ENCODE peak calls at places on chromosomes 7 and 10, in six cellular contexts. D, F, W, G, C and S are unnamed samples.

GRCh38 chr7:102944241-102944640 is 31.4 kb downstream of the LRRC17 start:
- DNase-seq in C (no peak), W (no peak), D (no peak), G (no peak), F (no peak), S (no peak)

GRCh38 chr10:113458461-113458860 is 94.4 kb upstream of the HABP2 start:
- DNase-seq in W (no peak), D (no peak), C (no peak), G (no peak), F (no peak), S (no peak)

GRCh38 chr10:92901819-92902234 is 53.5 kb downstream of the EXOC6 start:
- DNase-seq in C (no peak), W (no peak), D (peak), F (no peak), G (no peak), S (no peak)

GRCh38 chr7:13327669-13328068 is 640.2 kb downstream of the ARL4A start:
- DNase-seq in D (no peak), W (no peak), G (no peak), F (no peak), C (no peak), S (no peak)

GRCh38 chr10:126872768-126873167 is 32.5 kb upstream of the DOCK1 start:
- DNase-seq in W (no peak), D (no peak), C (no peak), G (peak), F (peak), S (no peak)

GRCh38 chr7:52129278-52129677 is 812.7 kb upstream of the COBL start:
- DNase-seq in D (no peak), W (no peak), G (no peak), F (no peak), C (no peak), S (no peak)

GRCh38 chr10:35050556-35050955 is 39.6 kb downstream of the CUL2 start:
- DNase-seq in D (no peak), C (no peak), F (no peak), G (no peak), W (no peak), S (no peak)

GRCh38 chr7:47739901-47740300 is 158.0 kb upstream of the TNS3 start:
- DNase-seq in G (no peak), W (no peak), D (no peak), C (no peak), F (no peak), S (no peak)

GRCh38 chr10:97224483-97225435 is 39.0 kb upstream of the SLIT1 start:
- DNase-seq in G (no peak), C (no peak), D (no peak), F (no peak), W (no peak), S (no peak)

GRCh38 chr10:71696635-71697326 is 22.8 kb downstream of the C10orf105 start:
- DNase-seq in G (peak), F (peak), W (no peak), C (peak), D (no peak), S (peak)

GRCh38 chr7:101590663-101591435 is 38.2 kb downstream of the MYL10 start:
- DNase-seq in C (no peak), G (no peak), D (no peak), W (no peak), F (no peak), S (no peak)

GRCh38 chr7:45574521-45575500 is 643 bp downstream of the ADCY1 start:
- DNase-seq in D (no peak), W (no peak), G (no peak), C (peak), F (peak), S (no peak)

GRCh38 chr10:71270301-71270777 is 48.7 kb upstream of the SLC29A3 start:
- DNase-seq in C (peak), F (peak), W (peak), D (no peak), G (peak), S (peak)

GRCh38 chr10:14617850-14618249 is 156.8 kb downstream of the FAM107B start:
- DNase-seq in C (no peak), G (no peak), D (no peak), F (no peak), W (no peak), S (no peak)

GRCh38 chr10:24973163-24973562 is 20.8 kb upstream of the PRTFDC1 start:
- DNase-seq in W (no peak), D (no peak), F (no peak), G (no peak), C (no peak), S (no peak)

GRCh38 chr7:88758355-88759215 is 915 bp upstream of the ZNF804B start:
- DNase-seq in F (peak), D (no peak), C (peak), G (peak), W (no peak), S (peak)

GRCh38 chr10:22824984-22825383 is 102.9 kb upstream of the ARMC3 start:
- DNase-seq in C (no peak), W (peak), F (no peak), D (no peak), G (no peak), S (no peak)

GRCh38 chr7:64883113-64883905 is 19.8 kb upstream of the ZNF273 start:
- DNase-seq in W (no peak), G (no peak), F (no peak), C (peak), D (no peak), S (no peak)

GRCh38 chr7:73717991-73718405 is 1.5 kb downstream of the STX1A start:
- DNase-seq in W (peak), C (no peak), F (no peak), D (no peak), G (no peak), S (no peak)

GRCh38 chr10:24193330-24193729 is 15.6 kb upstream of the KIAA1217 start:
- DNase-seq in W (no peak), C (no peak), D (no peak), F (no peak), G (no peak), S (no peak)

GRCh38 chr7:3453398-3453797 is 152.3 kb downstream of the SDK1 start:
- DNase-seq in D (no peak), G (peak), W (no peak), C (no peak), F (peak), S (no peak)

GRCh38 chr7:26291699-26292538 is at the start of gene SNX10:
- DNase-seq in G (peak), D (no peak), F (peak), W (peak), C (peak), S (peak)

GRCh38 chr7:66930341-66930740 is 9.3 kb downstream of the TMEM248 start:
- DNase-seq in C (peak), W (peak), F (peak), D (no peak), G (peak), S (peak)

GRCh38 chr7:548401-548800 is 28.8 kb upstream of the PDGFA start:
- DNase-seq in D (no peak), C (no peak), W (no peak), F (no peak), G (no peak), S (no peak)

GRCh38 chr7:28509256-28510021 is 97.1 kb downstream of the CREB5 start:
- DNase-seq in W (no peak), F (no peak), G (no peak), D (peak), C (no peak), S (no peak)

GRCh38 chr7:5043661-5044060 is 2.0 kb upstream of the RBAK start:
- DNase-seq in G (no peak), F (no peak), C (no peak), D (no peak), W (no peak), S (no peak)

GRCh38 chr7:80288175-80289122 is 153.8 kb downstream of the GNAI1 start:
- DNase-seq in C (no peak), G (peak), D (no peak), F (no peak), W (no peak), S (no peak)

GRCh38 chr10:4812952-4813351 is 13.1 kb upstream of the AKR1E2 start:
- DNase-seq in D (no peak), G (no peak), C (no peak), W (peak), F (no peak), S (no peak)

GRCh38 chr7:41010967-41011366 is 691.9 kb downstream of the INHBA start:
- DNase-seq in D (no peak), C (no peak), G (no peak), F (no peak), W (no peak), S (no peak)

DNA sequence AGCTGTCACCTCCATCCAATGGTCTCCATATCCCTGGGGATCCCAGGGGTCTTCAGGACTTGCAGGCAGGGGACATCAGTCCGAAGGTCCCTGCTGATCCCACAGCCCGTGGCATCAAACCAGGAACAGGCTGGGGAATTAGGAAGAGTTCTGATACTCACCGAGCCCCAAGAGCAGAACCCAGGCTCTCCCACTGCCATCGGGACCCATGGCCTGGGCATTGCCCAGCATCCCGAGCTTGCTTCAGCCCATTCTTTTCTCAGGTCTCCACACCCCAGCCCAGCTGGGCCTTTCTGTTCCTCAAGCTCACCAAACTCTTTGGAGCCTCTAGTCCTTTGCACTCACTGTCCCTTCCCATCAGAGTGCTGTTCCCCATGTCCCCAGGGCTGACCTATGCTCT is 280.9 kb downstream of the GRID1 start:
- DNase-seq in F (no peak), W (no peak), G (no peak), C (no peak), D (no peak), S (no peak)
- TF ChIP-seq YY1 in F (no peak), W (no peak), G (no peak), C (no peak), D (no peak), S (no peak)

GRCh38 chr7:100415448-100415847 is 13.1 kb downstream of the ZCWPW1 start:
- DNase-seq in W (no peak), C (no peak), F (no peak), G (no peak), D (no peak), S (no peak)
- TF ChIP-seq YY1 in W (no peak), C (no peak), F (no peak), G (no peak), D (no peak), S (no peak)

DNA sequence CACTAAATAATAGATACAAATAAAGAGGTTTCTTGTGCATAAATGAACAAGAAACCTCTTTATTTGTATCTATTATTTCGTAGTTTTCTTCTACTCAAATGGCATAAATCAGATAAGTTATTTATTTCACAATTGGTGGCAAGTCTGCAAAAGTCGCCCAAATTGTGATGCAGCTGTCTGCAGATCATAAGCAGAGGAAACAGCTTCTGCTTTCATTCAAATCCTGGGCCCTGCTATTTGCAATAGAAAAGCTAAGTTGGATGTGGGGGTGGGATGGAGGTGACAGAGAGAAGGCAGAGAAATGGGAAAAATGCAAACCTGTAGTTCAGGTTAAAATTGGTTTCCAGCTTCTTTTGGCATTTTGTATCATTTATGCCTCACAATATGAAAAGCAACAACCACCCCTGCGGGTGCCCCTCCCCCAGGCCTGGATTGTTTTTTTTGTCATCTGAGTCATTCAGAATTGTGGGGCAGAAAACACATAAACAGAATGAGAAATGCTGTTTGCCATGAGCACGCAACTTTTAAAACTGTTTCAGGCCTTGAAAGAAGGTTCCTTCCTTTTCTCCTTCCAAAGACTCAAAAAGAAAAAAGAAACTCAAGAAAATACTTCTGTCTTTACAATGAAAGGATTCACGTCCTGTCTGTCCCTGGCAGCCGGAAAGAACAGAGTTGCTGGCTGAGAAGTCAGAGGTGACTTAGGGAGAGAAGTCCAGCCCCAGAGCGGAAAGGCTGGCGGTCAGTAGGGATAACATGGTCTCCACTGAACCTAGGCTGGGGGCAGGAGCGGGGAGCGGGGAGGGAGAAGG is 132.9 kb downstream of the BAMBI start:
- DNase-seq in F (no peak), G (no peak), W (no peak), D (no peak), C (no peak), S (peak)
- TF ChIP-seq YY1 in F (no peak), G (no peak), W (no peak), D (no peak), C (no peak), S (no peak)

DNA sequence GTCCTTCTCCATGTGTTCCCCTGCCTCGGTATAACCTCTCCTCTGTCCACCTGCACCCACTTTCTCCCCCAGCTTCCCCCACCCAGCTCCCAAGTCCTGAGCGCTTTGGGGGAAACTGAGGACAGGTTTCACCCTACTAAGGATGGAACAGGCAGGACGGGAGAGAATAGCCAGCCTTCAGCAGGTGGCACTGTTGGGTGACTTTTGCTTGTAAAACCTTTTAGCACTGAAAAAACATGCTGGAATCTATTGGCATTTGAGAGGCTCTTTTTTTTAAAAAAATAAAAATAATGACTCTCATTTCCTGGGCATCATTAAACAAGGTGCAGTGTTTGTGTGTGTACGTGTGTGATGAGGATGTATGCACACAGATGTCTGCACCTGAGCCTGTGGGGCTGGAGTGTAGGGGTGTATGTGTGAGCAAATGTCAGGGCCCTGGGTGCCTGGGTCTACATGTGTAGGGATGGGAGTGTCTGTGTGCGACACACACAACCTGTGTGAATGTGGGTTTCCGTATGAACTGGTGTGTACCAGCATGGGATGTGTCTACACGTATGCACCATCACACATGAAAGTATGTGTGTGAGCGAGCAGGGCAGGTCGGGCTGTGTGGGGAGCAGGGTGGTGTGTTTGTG is 177.9 kb downstream of the RPS24 start:
- DNase-seq in F (peak), W (peak), D (no peak), C (peak), G (no peak), S (peak)
- TF ChIP-seq YY1 in F (no peak), W (no peak), D (no peak), C (no peak), G (no peak), S (no peak)

GRCh38 chr7:30995541-30995940 is 31.8 kb downstream of the GHRHR start:
- DNase-seq in D (no peak), C (no peak), G (no peak), F (no peak), W (no peak), S (no peak)
- TF ChIP-seq YY1 in D (no peak), C (no peak), G (no peak), F (no peak), W (no peak), S (no peak)

DNA sequence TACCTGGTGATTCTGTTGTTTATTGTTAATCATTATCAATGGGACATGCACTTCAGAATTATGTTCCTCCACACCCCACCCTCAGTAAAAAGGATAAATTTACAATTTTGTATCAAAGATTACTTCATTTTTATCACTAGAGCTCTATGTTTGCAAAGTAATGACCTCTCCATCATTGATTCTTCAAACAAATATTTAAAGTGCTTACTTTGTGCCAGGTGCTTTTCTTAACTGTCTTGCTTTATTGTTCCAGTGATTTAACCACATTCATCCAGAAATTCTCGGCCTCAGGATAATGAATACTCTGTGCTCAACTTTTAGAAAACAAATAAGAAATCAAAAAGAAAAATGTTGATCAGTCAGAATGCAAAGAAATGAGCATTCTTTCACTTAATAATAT is 144.9 kb upstream of the FOXP2 start:
- DNase-seq in W (no peak), C (no peak), F (no peak), D (no peak), G (no peak), S (no peak)
- TF ChIP-seq YY1 in W (no peak), C (no peak), F (no peak), D (no peak), G (no peak), S (no peak)

DNA sequence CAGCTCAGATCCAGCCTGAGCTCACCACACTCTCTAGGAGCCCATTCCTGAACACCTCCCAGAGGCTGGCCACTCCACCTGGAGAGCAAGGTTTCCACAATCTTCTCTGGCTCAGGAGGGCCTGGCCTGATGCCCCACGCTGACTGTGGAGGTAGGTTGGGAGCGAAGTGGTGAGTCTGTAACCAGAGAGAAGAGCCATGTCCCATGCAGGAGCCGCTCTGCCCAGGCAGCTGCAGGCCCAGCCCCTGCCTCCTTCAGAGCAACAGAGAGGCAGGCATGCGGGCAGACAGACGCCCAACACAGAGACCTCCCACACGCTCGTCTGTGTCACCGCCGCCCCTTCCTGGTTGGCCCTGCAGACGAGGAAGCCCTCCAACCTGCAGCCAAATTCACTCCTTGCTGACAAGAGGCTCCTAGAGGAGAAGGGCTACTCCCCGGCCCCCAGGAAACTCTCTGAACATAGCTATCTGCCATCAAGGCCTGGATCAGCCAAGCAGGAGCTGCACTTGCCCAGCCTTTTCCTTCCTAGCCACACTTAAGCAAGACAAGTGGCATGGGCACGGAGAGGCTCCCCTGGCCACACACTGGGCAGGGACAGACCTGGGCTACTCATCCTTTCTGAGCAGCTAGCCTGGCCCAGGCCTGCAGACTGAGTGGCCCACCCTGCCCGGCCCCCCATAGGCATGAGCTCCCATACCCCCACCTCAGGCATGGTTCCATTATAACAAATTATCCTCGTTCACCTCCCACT is 101.9 kb downstream of the GRID1 start:
- DNase-seq in G (no peak), C (peak), D (no peak), W (no peak), F (no peak), S (no peak)
- TF ChIP-seq YY1 in G (no peak), C (no peak), D (no peak), W (no peak), F (no peak), S (no peak)